ENCODE peak calls at places on chromosomes 11 and 22, in six cellular contexts. U, B, J, D, A and I are unnamed samples.

GRCh38 chr22:49925525-49926128 is 7.2 kb downstream of the CRELD2 start:
- DNase-seq in U (no peak), B (no peak), J (no peak), D (no peak), A (no peak), I (no peak)

GRCh38 chr22:26893711-26894110 is 236.3 kb downstream of the MIAT start:
- DNase-seq in U (no peak), B (no peak), J (no peak), D (no peak), A (no peak), I (no peak)

GRCh38 chr11:65861533-65862183 is 1.4 kb downstream of the MUS81 start:
- DNase-seq in U (no peak), B (no peak), J (no peak), D (no peak), A (no peak), I (no peak)

GRCh38 chr11:25927391-25927790 is 404.5 kb upstream of the ANO3 start:
- DNase-seq in U (no peak), B (no peak), J (no peak), D (no peak), A (no peak), I (no peak)

GRCh38 chr22:36334838-36335603 is 52.7 kb downstream of the MYH9 start:
- DNase-seq in U (no peak), B (peak; percentile 84), J (no peak), D (no peak), A (peak; percentile 51), I (peak; percentile 64)

GRCh38 chr22:17083255-17083654 is 1.5 kb upstream of the IL17RA start:
- DNase-seq in U (no peak), B (no peak), J (no peak), D (no peak), A (no peak), I (no peak)

GRCh38 chr11:95142431-95142830 is 52.8 kb downstream of the ENDOD1 start:
- DNase-seq in U (no peak), B (no peak), J (no peak), D (no peak), A (no peak), I (no peak)

GRCh38 chr11:76131142-76131541 is 75.2 kb downstream of the WNT11 start:
- DNase-seq in U (no peak), B (no peak), J (no peak), D (no peak), A (no peak), I (no peak)

GRCh38 chr11:70397983-70398833 is at the start of gene CTTN:
- DNase-seq in U (peak; percentile 80), B (peak; percentile 85), J (peak; percentile 92), D (peak; percentile 83), A (peak; percentile 64), I (peak; percentile 81)

GRCh38 chr11:69480547-69481392 is 693 bp upstream of the LINC01488 start:
- DNase-seq in U (no peak), B (peak; percentile 15), J (peak; percentile 35), D (no peak), A (no peak), I (no peak)

GRCh38 chr11:120254788-120255518 is 15.0 kb downstream of the POU2F3 start:
- DNase-seq in U (peak; percentile 73), B (no peak), J (no peak), D (no peak), A (no peak), I (no peak)

GRCh38 chr11:68749501-68750196 is 1.7 kb downstream of the TESMIN start:
- DNase-seq in U (no peak), B (peak; percentile 12), J (no peak), D (no peak), A (no peak), I (no peak)

GRCh38 chr22:50063589-50064393 is 5.7 kb upstream of the TTLL8 start:
- DNase-seq in U (no peak), B (no peak), J (no peak), D (no peak), A (no peak), I (no peak)

GRCh38 chr11:43690929-43691328 is 10.4 kb downstream of the HSD17B12 start:
- DNase-seq in U (no peak), B (no peak), J (no peak), D (no peak), A (no peak), I (no peak)

GRCh38 chr11:72814831-72815618 is 814 bp downstream of the ATG16L2 start:
- DNase-seq in U (no peak), B (peak; percentile 54), J (peak; percentile 93), D (no peak), A (no peak), I (peak; percentile 83)

GRCh38 chr11:75023446-75024067 is 34.8 kb downstream of the NEU3 start:
- DNase-seq in U (no peak), B (peak; percentile 17), J (no peak), D (no peak), A (no peak), I (no peak)

GRCh38 chr11:76335827-76336226 is 45.1 kb downstream of the THAP12 start:
- DNase-seq in U (no peak), B (no peak), J (no peak), D (no peak), A (no peak), I (no peak)

GRCh38 chr11:858053-858992 is 15.7 kb downstream of the TSPAN4 start:
- DNase-seq in U (no peak), B (no peak), J (no peak), D (no peak), A (no peak), I (no peak)

GRCh38 chr11:62961017-62961416 is 23.8 kb downstream of the SLC22A6 start:
- DNase-seq in U (no peak), B (no peak), J (no peak), D (peak; percentile 17), A (no peak), I (no peak)

GRCh38 chr11:88508808-88509581 is 171.5 kb upstream of the CTSC start:
- DNase-seq in U (no peak), B (no peak), J (no peak), D (no peak), A (no peak), I (no peak)

GRCh38 chr22:39574779-39575551 is 4.4 kb downstream of the CACNA1I start:
- DNase-seq in U (no peak), B (peak; percentile 95), J (peak; percentile 78), D (no peak), A (no peak), I (peak; percentile 95)

GRCh38 chr11:111010391-111011354 is 234.9 kb upstream of the POU2AF2 start:
- DNase-seq in U (no peak), B (no peak), J (no peak), D (no peak), A (no peak), I (no peak)
- TF ChIP-seq POLR2A in U (no peak), B (no peak), J (no peak), D (no peak), A (no peak), I (no peak)

GRCh38 chr11:105862736-105863367 is 159.2 kb downstream of the MSANTD4 start:
- DNase-seq in U (no peak), B (peak; percentile 68), J (no peak), D (no peak), A (no peak), I (no peak)

GRCh38 chr11:105870521-105871113 is 151.4 kb downstream of the MSANTD4 start:
- DNase-seq in U (no peak), B (no peak), J (no peak), D (no peak), A (no peak), I (no peak)

DNA sequence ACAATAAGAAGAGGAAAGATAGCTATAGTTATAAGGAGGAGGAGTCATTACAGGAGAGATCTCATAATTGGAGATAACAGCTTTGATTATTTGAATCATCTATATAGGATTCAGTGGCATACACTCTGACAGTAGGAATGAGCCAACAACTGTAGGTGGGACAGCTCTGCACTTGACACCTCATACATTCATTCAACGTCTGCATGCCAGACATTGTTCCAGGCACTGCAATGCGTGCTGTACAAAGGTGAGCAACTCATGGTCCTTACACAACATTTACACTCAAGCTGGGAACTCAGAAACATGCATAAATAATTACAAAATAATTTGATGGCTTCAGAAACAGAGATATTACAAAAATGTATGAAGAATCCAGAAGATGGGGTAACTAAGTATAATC is 154.3 kb downstream of the MSANTD4 start:
- DNase-seq in U (no peak), B (peak; percentile 4), J (no peak), D (no peak), A (no peak), I (no peak)
- TF ChIP-seq POLR2A in U (no peak), B (no peak), J (no peak), D (no peak), A (no peak), I (no peak)

DNA sequence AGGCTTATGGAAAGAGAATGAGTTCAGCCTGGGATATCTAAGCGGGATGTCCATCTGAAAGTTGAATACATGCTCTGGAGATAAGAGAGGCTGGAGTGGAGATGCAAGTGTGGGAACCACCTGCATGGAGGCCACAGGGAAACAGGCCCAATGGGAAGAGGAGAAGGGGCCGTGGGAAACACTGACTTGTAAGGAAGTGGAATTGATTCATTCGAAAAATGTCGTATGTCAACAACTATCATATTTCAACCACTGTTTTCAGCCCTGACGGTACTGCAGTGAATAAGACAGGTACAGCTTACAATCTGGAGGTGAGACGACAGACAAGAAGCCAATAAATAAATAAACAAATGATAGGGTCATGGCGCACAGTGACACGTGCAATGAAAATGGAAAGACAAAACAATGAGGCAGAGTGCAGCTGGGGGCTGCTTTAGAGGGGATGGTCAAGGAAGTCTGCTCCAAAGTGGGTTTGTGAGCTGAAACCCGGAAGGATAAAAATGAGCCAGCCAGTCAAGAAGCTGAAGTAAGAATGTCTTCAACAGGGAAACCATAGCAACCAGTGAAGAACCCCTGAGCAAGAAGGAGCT is 35.9 kb downstream of the EFCAB6 start:
- DNase-seq in U (no peak), B (peak; percentile 10), J (no peak), D (no peak), A (no peak), I (no peak)
- TF ChIP-seq POLR2A in U (no peak), B (no peak), J (no peak), D (no peak), A (no peak), I (no peak)

GRCh38 chr22:22425366-22425765 is 83.2 kb downstream of the ZNF280B start:
- DNase-seq in U (no peak), B (no peak), J (no peak), D (no peak), A (no peak), I (no peak)

GRCh38 chr22:22427542-22428065 is 80.9 kb downstream of the ZNF280B start:
- DNase-seq in U (no peak), B (no peak), J (no peak), D (no peak), A (no peak), I (no peak)

GRCh38 chr22:22424210-22424800 is 84.2 kb downstream of the ZNF280B start:
- DNase-seq in U (no peak), B (no peak), J (no peak), D (no peak), A (no peak), I (no peak)

GRCh38 chr22:22424956-22425355 is 83.6 kb downstream of the ZNF280B start:
- DNase-seq in U (no peak), B (no peak), J (no peak), D (no peak), A (no peak), I (no peak)

GRCh38 chr22:22425783-22426624 is 82.5 kb downstream of the ZNF280B start:
- DNase-seq in U (no peak), B (no peak), J (no peak), D (no peak), A (no peak), I (no peak)
- TF ChIP-seq POLR2A in U (no peak), B (no peak), J (no peak), D (no peak), A (no peak), I (no peak)